ENCODE peak calls at places on chromosomes 4 and X, in four cellular contexts. I is SW480, F is mesendoderm, Y is GF-D8. T is an unnamed sample.

GRCh38 chrX:140971385-140971784 is 31.0 kb upstream of the SPANXB1 start:
- DNase-seq in I (no peak), F (no peak), Y (no peak), T (no peak)

GRCh38 chr4:53899544-53900274 is 164.7 kb downstream of the CHIC2 start:
- DNase-seq in I (no peak), F (no peak), Y (no peak), T (no peak)

GRCh38 chr4:1463088-1463926 is 57.1 kb upstream of the NKX1-1 start:
- DNase-seq in I (no peak), F (no peak), Y (no peak), T (peak; percentile 11)

GRCh38 chrX:9865804-9866471 is 79.7 kb downstream of the SHROOM2 start:
- DNase-seq in I (peak; percentile 69), F (peak; percentile 48), Y (no peak), T (peak; percentile 72)

GRCh38 chr4:87007345-87008181 is 72.8 kb downstream of the AFF1 start:
- DNase-seq in I (peak; percentile 58), F (peak; percentile 76), Y (peak; percentile 43), T (peak; percentile 66)

GRCh38 chr4:28229092-28229491 is 1368.5 kb downstream of the STIM2 start:
- DNase-seq in I (no peak), F (peak; percentile 64), Y (no peak), T (no peak)

GRCh38 chr4:184722798-184723197 is 11.1 kb downstream of the CENPU start:
- DNase-seq in I (peak; percentile 13), F (no peak), Y (no peak), T (no peak)

GRCh38 chrX:18353931-18354368 is 538 bp downstream of the SCML2 start:
- DNase-seq in I (no peak), F (peak; percentile 52), Y (no peak), T (peak; percentile 0)

GRCh38 chr4:90181644-90182043 is 54.5 kb downstream of the CCSER1 start:
- DNase-seq in I (no peak), F (peak; percentile 63), Y (no peak), T (no peak)

GRCh38 chr4:153160856-153161598 is 43.2 kb upstream of the TRIM2 start:
- DNase-seq in I (no peak), F (no peak), Y (no peak), T (no peak)

GRCh38 chr4:111400736-111401135 is 744.5 kb upstream of the FAM241A start:
- DNase-seq in I (no peak), F (no peak), Y (no peak), T (no peak)

GRCh38 chrX:129606918-129607317 is 47.8 kb downstream of the APLN start:
- DNase-seq in I (peak; percentile 41), F (peak; percentile 39), Y (no peak), T (peak; percentile 12)

GRCh38 chrX:149570668-149571067 is 16.6 kb downstream of the MAGEA9B start:
- DNase-seq in I (peak; percentile 0), F (peak; percentile 28), Y (no peak), T (no peak)

GRCh38 chr4:112099701-112100289 is 45.5 kb upstream of the FAM241A start:
- DNase-seq in I (peak; percentile 48), F (peak; percentile 57), Y (peak; percentile 12), T (peak; percentile 72)

GRCh38 chrX:153379971-153380581 is 21.1 kb downstream of the PNMA6E start:
- DNase-seq in I (no peak), F (no peak), Y (no peak), T (no peak)

T was measured in dermis microvascular lymphatic vessel endothelial cell.